ENCODE peak calls at places on chromosome X, in ten cellular contexts. One of them, this sample, is unnamed.

GRCh38 chrX:51144828-51145442 is 187.7 kb upstream of the NUDT10 start:
- DNase-seq in tibial nerve: no peak
- DNase-seq in left lung: peak; percentile 44
- DNase-seq in upper lobe of left lung: no peak
- DNase-seq in right cardiac atrium: no peak
- DNase-seq in lung: peak; percentile 37
- DNase-seq in prostate gland: peak; percentile 19
- DNase-seq in aorta: no peak
- DNase-seq in iPS DF 6.9: peak; percentile 29
- DNase-seq in endodermal cell: peak; percentile 83
- DNase-seq in this sample: no peak

GRCh38 chrX:9390693-9391368 is 74.0 kb upstream of the TBL1X start:
- DNase-seq in left lung: no peak
- DNase-seq in lung: no peak
- DNase-seq in prostate gland: no peak
- DNase-seq in tibial nerve: no peak
- DNase-seq in iPS DF 6.9: no peak
- DNase-seq in endodermal cell: no peak
- DNase-seq in aorta: no peak
- DNase-seq in upper lobe of left lung: no peak
- DNase-seq in right cardiac atrium: no peak
- DNase-seq in this sample: no peak

GRCh38 chrX:131187234-131187633 is 101.9 kb downstream of the IGSF1 start:
- DNase-seq in endodermal cell: peak; percentile 45
- DNase-seq in upper lobe of left lung: no peak
- DNase-seq in iPS DF 6.9: no peak
- DNase-seq in prostate gland: no peak
- DNase-seq in tibial nerve: no peak
- DNase-seq in lung: no peak
- DNase-seq in right cardiac atrium: no peak
- DNase-seq in left lung: no peak
- DNase-seq in aorta: no peak
- DNase-seq in this sample: no peak

GRCh38 chrX:104319346-104319745 is 64.6 kb upstream of the ESX1 start:
- DNase-seq in iPS DF 6.9: no peak
- DNase-seq in prostate gland: no peak
- DNase-seq in upper lobe of left lung: no peak
- DNase-seq in right cardiac atrium: no peak
- DNase-seq in lung: no peak
- DNase-seq in tibial nerve: no peak
- DNase-seq in aorta: no peak
- DNase-seq in left lung: no peak
- DNase-seq in endodermal cell: no peak
- DNase-seq in this sample: no peak

GRCh38 chrX:99703467-99703866 is 706.6 kb downstream of the PCDH19 start:
- DNase-seq in right cardiac atrium: no peak
- DNase-seq in lung: no peak
- DNase-seq in tibial nerve: no peak
- DNase-seq in iPS DF 6.9: no peak
- DNase-seq in upper lobe of left lung: no peak
- DNase-seq in endodermal cell: no peak
- DNase-seq in left lung: no peak
- DNase-seq in prostate gland: no peak
- DNase-seq in aorta: no peak
- DNase-seq in this sample: no peak

GRCh38 chrX:23435108-23435507 is 100.5 kb downstream of the PTCHD1 start:
- DNase-seq in right cardiac atrium: no peak
- DNase-seq in tibial nerve: no peak
- DNase-seq in iPS DF 6.9: no peak
- DNase-seq in upper lobe of left lung: no peak
- DNase-seq in endodermal cell: peak; percentile 46
- DNase-seq in left lung: no peak
- DNase-seq in lung: no peak
- DNase-seq in aorta: no peak
- DNase-seq in prostate gland: no peak
- DNase-seq in this sample: no peak

GRCh38 chrX:39592776-39593175 is 505.0 kb downstream of the BCOR start:
- DNase-seq in left lung: no peak
- DNase-seq in endodermal cell: no peak
- DNase-seq in upper lobe of left lung: no peak
- DNase-seq in tibial nerve: no peak
- DNase-seq in aorta: no peak
- DNase-seq in iPS DF 6.9: no peak
- DNase-seq in right cardiac atrium: no peak
- DNase-seq in lung: no peak
- DNase-seq in prostate gland: no peak
- DNase-seq in this sample: no peak

GRCh38 chrX:57906790-57907189 is 3.5 kb downstream of the ZXDA start:
- DNase-seq in prostate gland: no peak
- DNase-seq in right cardiac atrium: no peak
- DNase-seq in upper lobe of left lung: no peak
- DNase-seq in endodermal cell: no peak
- DNase-seq in tibial nerve: no peak
- DNase-seq in aorta: no peak
- DNase-seq in left lung: no peak
- DNase-seq in iPS DF 6.9: no peak
- DNase-seq in lung: no peak
- DNase-seq in this sample: no peak

GRCh38 chrX:31392541-31392940 is 320.7 kb upstream of the FTHL17 start:
- DNase-seq in tibial nerve: no peak
- DNase-seq in aorta: no peak
- DNase-seq in prostate gland: no peak
- DNase-seq in iPS DF 6.9: no peak
- DNase-seq in endodermal cell: no peak
- DNase-seq in lung: no peak
- DNase-seq in upper lobe of left lung: no peak
- DNase-seq in left lung: no peak
- DNase-seq in right cardiac atrium: no peak
- DNase-seq in this sample: no peak

GRCh38 chrX:66384722-66385121 is 220.7 kb downstream of the HEPH start:
- DNase-seq in tibial nerve: no peak
- DNase-seq in upper lobe of left lung: no peak
- DNase-seq in left lung: no peak
- DNase-seq in aorta: no peak
- DNase-seq in right cardiac atrium: no peak
- DNase-seq in prostate gland: no peak
- DNase-seq in iPS DF 6.9: no peak
- DNase-seq in lung: no peak
- DNase-seq in endodermal cell: no peak
- DNase-seq in this sample: no peak
- H3K9me3 ChIP-seq in tibial nerve: no peaks in the 10 kb centered on the region
- H3K9me3 ChIP-seq in upper lobe of left lung: no peaks in the 10 kb centered on the region
- H3K9me3 ChIP-seq in left lung: no peaks in the 10 kb centered on the region
- H3K9me3 ChIP-seq in aorta: no peaks in the 10 kb centered on the region
- H3K9me3 ChIP-seq in right cardiac atrium: no peaks in the 10 kb centered on the region
- H3K9me3 ChIP-seq in prostate gland: no peaks in the 10 kb centered on the region
- H3K9me3 ChIP-seq in iPS DF 6.9: no peaks in the 10 kb centered on the region
- H3K9me3 ChIP-seq in lung: no peaks in the 10 kb centered on the region
- H3K9me3 ChIP-seq in endodermal cell: peaks cover 11% of the 10 kb centered on the region
- H3K9me3 ChIP-seq in this sample: no peaks in the 10 kb centered on the region

GRCh38 chrX:55389376-55389775 is 62.6 kb upstream of the MAGEH1 start:
- DNase-seq in aorta: no peak
- DNase-seq in tibial nerve: no peak
- DNase-seq in endodermal cell: no peak
- DNase-seq in iPS DF 6.9: no peak
- DNase-seq in upper lobe of left lung: no peak
- DNase-seq in prostate gland: no peak
- DNase-seq in left lung: no peak
- DNase-seq in right cardiac atrium: peak; percentile 8
- DNase-seq in lung: no peak
- DNase-seq in this sample: no peak
- H3K9me3 ChIP-seq in aorta: no peaks in the 10 kb centered on the region
- H3K9me3 ChIP-seq in tibial nerve: no peaks in the 10 kb centered on the region
- H3K9me3 ChIP-seq in endodermal cell: no peaks in the 10 kb centered on the region
- H3K9me3 ChIP-seq in iPS DF 6.9: no peaks in the 10 kb centered on the region
- H3K9me3 ChIP-seq in upper lobe of left lung: no peaks in the 10 kb centered on the region
- H3K9me3 ChIP-seq in prostate gland: no peaks in the 10 kb centered on the region
- H3K9me3 ChIP-seq in left lung: no peaks in the 10 kb centered on the region
- H3K9me3 ChIP-seq in right cardiac atrium: no peaks in the 10 kb centered on the region
- H3K9me3 ChIP-seq in lung: no peaks in the 10 kb centered on the region
- H3K9me3 ChIP-seq in this sample: no peaks in the 10 kb centered on the region

GRCh38 chrX:146243071-146243470 is 425.4 kb downstream of the SLITRK2 start:
- DNase-seq in left lung: no peak
- DNase-seq in iPS DF 6.9: no peak
- DNase-seq in prostate gland: no peak
- DNase-seq in endodermal cell: no peak
- DNase-seq in right cardiac atrium: no peak
- DNase-seq in upper lobe of left lung: no peak
- DNase-seq in lung: no peak
- DNase-seq in aorta: no peak
- DNase-seq in tibial nerve: no peak
- DNase-seq in this sample: no peak
- H3K9me3 ChIP-seq in left lung: no peaks in the 10 kb centered on the region
- H3K9me3 ChIP-seq in iPS DF 6.9: no peaks in the 10 kb centered on the region
- H3K9me3 ChIP-seq in prostate gland: no peaks in the 10 kb centered on the region
- H3K9me3 ChIP-seq in endodermal cell: peaks cover 44% of the 10 kb centered on the region
- H3K9me3 ChIP-seq in right cardiac atrium: no peaks in the 10 kb centered on the region
- H3K9me3 ChIP-seq in upper lobe of left lung: no peaks in the 10 kb centered on the region
- H3K9me3 ChIP-seq in lung: no peaks in the 10 kb centered on the region
- H3K9me3 ChIP-seq in aorta: no peaks in the 10 kb centered on the region
- H3K9me3 ChIP-seq in tibial nerve: no peaks in the 10 kb centered on the region
- H3K9me3 ChIP-seq in this sample: no peaks in the 10 kb centered on the region

GRCh38 chrX:42988700-42989099 is 210.7 kb upstream of the PPP1R2C start:
- DNase-seq in lung: no peak
- DNase-seq in iPS DF 6.9: no peak
- DNase-seq in endodermal cell: peak; percentile 62
- DNase-seq in tibial nerve: no peak
- DNase-seq in aorta: no peak
- DNase-seq in left lung: no peak
- DNase-seq in right cardiac atrium: no peak
- DNase-seq in prostate gland: no peak
- DNase-seq in upper lobe of left lung: no peak
- DNase-seq in this sample: no peak
- H3K9me3 ChIP-seq in lung: no peaks in the 10 kb centered on the region
- H3K9me3 ChIP-seq in iPS DF 6.9: no peaks in the 10 kb centered on the region
- H3K9me3 ChIP-seq in endodermal cell: peaks cover 9% of the 10 kb centered on the region
- H3K9me3 ChIP-seq in tibial nerve: no peaks in the 10 kb centered on the region
- H3K9me3 ChIP-seq in aorta: no peaks in the 10 kb centered on the region
- H3K9me3 ChIP-seq in left lung: no peaks in the 10 kb centered on the region
- H3K9me3 ChIP-seq in right cardiac atrium: no peaks in the 10 kb centered on the region
- H3K9me3 ChIP-seq in prostate gland: no peaks in the 10 kb centered on the region
- H3K9me3 ChIP-seq in upper lobe of left lung: no peaks in the 10 kb centered on the region
- H3K9me3 ChIP-seq in this sample: no peaks in the 10 kb centered on the region

DNA sequence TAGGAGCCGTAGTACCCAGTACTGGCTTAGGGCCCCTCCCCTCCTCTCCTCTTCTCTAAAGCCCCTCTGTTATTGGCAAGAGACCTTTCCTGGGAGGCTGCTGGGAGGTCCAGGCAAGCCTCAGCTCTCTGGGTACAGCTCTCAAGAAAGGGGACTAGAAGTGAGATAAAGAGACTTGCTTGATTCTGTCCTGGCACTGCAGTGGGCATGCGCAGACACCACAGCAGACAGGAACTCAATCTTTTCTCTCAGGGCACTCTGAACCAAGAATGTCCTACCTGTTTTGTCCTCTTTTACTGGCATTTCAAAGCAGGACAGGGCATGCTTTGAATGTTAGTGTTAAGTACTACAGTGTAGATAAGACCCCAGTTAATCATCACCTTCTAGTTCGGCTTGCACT is 74.9 kb downstream of the NYX start:
- DNase-seq in upper lobe of left lung: no peak
- DNase-seq in iPS DF 6.9: no peak
- DNase-seq in left lung: no peak
- DNase-seq in endodermal cell: no peak
- DNase-seq in aorta: no peak
- DNase-seq in lung: no peak
- DNase-seq in right cardiac atrium: no peak
- DNase-seq in tibial nerve: no peak
- DNase-seq in prostate gland: peak; percentile 12
- DNase-seq in this sample: no peak
- H3K9me3 ChIP-seq in upper lobe of left lung: no peaks in the 10 kb centered on the region
- H3K9me3 ChIP-seq in iPS DF 6.9: no peaks in the 10 kb centered on the region
- H3K9me3 ChIP-seq in left lung: no peaks in the 10 kb centered on the region
- H3K9me3 ChIP-seq in endodermal cell: no peaks in the 10 kb centered on the region
- H3K9me3 ChIP-seq in aorta: no peaks in the 10 kb centered on the region
- H3K9me3 ChIP-seq in lung: no peaks in the 10 kb centered on the region
- H3K9me3 ChIP-seq in right cardiac atrium: no peaks in the 10 kb centered on the region
- H3K9me3 ChIP-seq in tibial nerve: no peaks in the 10 kb centered on the region
- H3K9me3 ChIP-seq in prostate gland: no peaks in the 10 kb centered on the region
- H3K9me3 ChIP-seq in this sample: no peaks in the 10 kb centered on the region